ENCODE peak calls at places on chromosomes 3 and 15, in seven cellular contexts. K is lower lobe of right lung, Q is right lobe of liver, C is H1, V is PC-9, R is tibial nerve, X is ascending aorta. O is an unnamed sample.
A peak's percentile ranks its signal among the peaks of the same experiment; 100 is the strongest.

GRCh38 chr15:98647774-98648653 is at the start of gene IGF1R:
- DNase-seq in X (peak; percentile 93), Q (peak; percentile 88), R (peak; percentile 72), V (peak; percentile 76), C (peak; percentile 89), K (peak; percentile 91), O (peak; percentile 89)

GRCh38 chr3:152621006-152621868 is 213.7 kb upstream of the P2RY1 start:
- DNase-seq in R (no peak), C (no peak), V (no peak), K (no peak), X (no peak), Q (no peak), O (no peak)

GRCh38 chr15:37014566-37014965 is 85.8 kb downstream of the MEIS2 start:
- DNase-seq in V (no peak), X (no peak), R (no peak), C (no peak), Q (no peak), K (no peak), O (no peak)

GRCh38 chr3:129487183-129487867 is 41.1 kb upstream of the RHO start:
- DNase-seq in Q (no peak), V (no peak), X (no peak), C (no peak), R (no peak), K (no peak), O (no peak)

GRCh38 chr3:9101286-9101685 is 138.0 kb upstream of the RAD18 start:
- DNase-seq in X (no peak), R (no peak), K (no peak), C (peak; percentile 75), V (no peak), Q (no peak), O (no peak)

GRCh38 chr15:65416845-65417416 is 5.8 kb downstream of the IGDCC4 start:
- DNase-seq in Q (no peak), X (no peak), K (no peak), V (no peak), R (no peak), C (peak; percentile 88), O (no peak)

GRCh38 chr3:149625795-149626194 is 32.0 kb downstream of the WWTR1 start:
- DNase-seq in Q (no peak), R (no peak), C (no peak), V (no peak), X (no peak), K (no peak), O (no peak)

GRCh38 chr3:31733234-31733667 is 200.5 kb downstream of the STT3B start:
- DNase-seq in X (no peak), K (no peak), V (no peak), C (no peak), Q (peak; percentile 57), R (peak; percentile 9), O (peak; percentile 69)

GRCh38 chr3:171776411-171776810 is 33.9 kb downstream of the PLD1 start:
- DNase-seq in V (no peak), X (no peak), K (no peak), Q (no peak), C (no peak), R (no peak), O (no peak)

GRCh38 chr3:65126527-65127440 is 439.0 kb upstream of the ADAMTS9 start:
- DNase-seq in X (no peak), K (no peak), R (no peak), V (no peak), Q (no peak), C (no peak), O (no peak)

GRCh38 chr3:171772427-171773056 is 37.7 kb downstream of the PLD1 start:
- DNase-seq in V (peak; percentile 64), K (no peak), Q (no peak), C (no peak), R (peak; percentile 79), X (peak; percentile 74), O (peak; percentile 46)

GRCh38 chr3:88960019-88960418 is 147.4 kb upstream of the EPHA3 start:
- DNase-seq in Q (no peak), R (no peak), X (no peak), V (no peak), K (no peak), C (no peak), O (no peak)

GRCh38 chr15:31302778-31303433 is 23.7 kb upstream of the KLF13 start:
- DNase-seq in K (no peak), R (no peak), C (peak; percentile 58), Q (no peak), X (peak; percentile 60), V (no peak), O (no peak)

GRCh38 chr3:129016725-129017530 is 15.8 kb downstream of the EFCC1 start:
- DNase-seq in K (peak; percentile 70), R (no peak), C (no peak), Q (no peak), X (no peak), V (no peak), O (no peak)

GRCh38 chr3:50652709-50653108 is 22.0 kb upstream of the DOCK3 start:
- DNase-seq in V (no peak), C (peak; percentile 76), K (no peak), R (no peak), X (no peak), Q (no peak), O (no peak)

GRCh38 chr15:39586387-39587171 is 5.7 kb downstream of the THBS1 start:
- DNase-seq in C (no peak), Q (no peak), X (no peak), R (peak; percentile 48), K (no peak), V (no peak), O (no peak)

GRCh38 chr15:79364571-79365240 is 53.8 kb downstream of the TMED3 start:
- DNase-seq in C (no peak), X (no peak), R (no peak), V (no peak), Q (no peak), K (no peak), O (no peak)
- TF ChIP-seq CTCF in C (peak; percentile 52), X (no peak), R (no peak), V (no peak), Q (no peak), K (no peak), O (no peak)

GRCh38 chr3:195259564-195260285 is 11.2 kb downstream of the XXYLT1 start:
- DNase-seq in C (no peak), K (peak; percentile 92), X (peak; percentile 95), Q (peak; percentile 93), V (peak; percentile 86), R (peak; percentile 86), O (peak; percentile 91)
- H3K4me3 ChIP-seq in C (peak overlapping the region; percentile 55), K (peak overlapping the region; percentile 72), X (peak overlapping the region; percentile 77), Q (peak overlapping the region; percentile 65), V (peak overlapping the region; percentile 70), R (peak overlapping the region; percentile 51), O (peak overlapping the region; percentile 68)

GRCh38 chr3:138354376-138354775 is 6.0 kb downstream of the MRAS start:
- DNase-seq in C (no peak), Q (no peak), V (no peak), X (no peak), K (no peak), R (no peak), O (no peak)
- H3K27ac ChIP-seq in C (no peak overlapping the region), Q (no peak overlapping the region), V (no peak overlapping the region), X (no peak overlapping the region), K (no peak overlapping the region), R (no peak overlapping the region), O (no peak overlapping the region)

DNA sequence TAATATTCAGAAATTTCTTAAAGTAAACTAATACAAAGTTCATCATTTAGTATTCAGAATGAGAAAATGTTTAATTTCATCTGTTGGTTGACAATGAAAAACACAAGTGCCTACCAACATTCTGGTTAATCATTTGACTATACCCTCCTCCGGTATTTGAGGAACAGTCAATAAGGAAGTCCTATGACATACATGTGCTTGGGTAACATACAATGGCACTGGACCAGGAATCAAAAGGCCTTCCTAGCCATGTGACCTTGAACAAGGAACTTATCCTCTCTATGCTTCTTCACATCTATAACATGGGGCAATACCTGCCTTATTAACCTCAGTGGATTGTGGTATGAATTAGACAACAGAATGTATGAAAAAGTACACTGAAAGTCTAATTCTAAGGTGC is 65.8 kb downstream of the ZNF280D start:
- DNase-seq in R (no peak), V (no peak), Q (no peak), X (no peak), K (no peak), C (no peak), O (peak; percentile 12)
- TF ChIP-seq CTCF in R (no peak), V (no peak), Q (no peak), X (no peak), K (no peak), C (no peak), O (no peak)

GRCh38 chr3:36942632-36943248 is 2.1 kb downstream of the TRANK1 start:
- DNase-seq in K (no peak), X (no peak), Q (no peak), V (no peak), R (no peak), C (peak; percentile 34), O (no peak)

GRCh38 chr3:36945326-36945980 is 599 bp upstream of the TRANK1 start:
- DNase-seq in V (no peak), C (no peak), Q (peak; percentile 25), K (no peak), X (no peak), R (no peak), O (no peak)

GRCh38 chr3:36944641-36945270 is at the start of gene TRANK1:
- DNase-seq in X (peak; percentile 83), V (no peak), K (peak; percentile 84), C (peak; percentile 80), R (peak; percentile 74), Q (peak; percentile 73), O (peak; percentile 76)

GRCh38 chr3:36944012-36944640 is 728 bp downstream of the TRANK1 start:
- DNase-seq in C (no peak), K (peak; percentile 72), R (peak; percentile 34), Q (peak; percentile 78), V (no peak), X (peak; percentile 71), O (peak; percentile 68)

DNA sequence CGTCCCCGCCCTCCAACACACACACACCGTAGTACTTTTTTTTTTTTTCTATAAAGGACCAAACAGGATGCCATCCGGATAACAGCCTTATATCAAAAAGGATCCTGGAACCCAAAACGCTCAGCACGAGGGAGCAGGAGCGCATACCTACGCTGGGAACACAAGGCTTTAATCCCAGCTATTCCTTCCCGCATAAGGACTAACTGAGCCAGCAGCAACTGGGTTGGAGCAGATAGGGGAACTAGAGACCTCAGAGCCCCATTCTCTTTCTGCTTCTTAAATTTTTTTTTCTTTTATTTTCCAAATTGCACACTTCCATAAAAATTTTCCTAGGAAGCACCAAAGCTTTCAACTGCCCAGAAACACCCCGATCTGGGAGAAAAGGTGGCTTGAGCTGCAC is 1.3 kb downstream of the TRANK1 start:
- DNase-seq in X (no peak), C (no peak), R (no peak), V (no peak), K (no peak), Q (no peak), O (no peak)
- H3K4me3 ChIP-seq in X (peak overlapping the region; percentile 72), C (peak overlapping the region; percentile 62), R (peak overlapping the region; percentile 44), V (no peak overlapping the region), K (peak overlapping the region; percentile 87), Q (peak overlapping the region; percentile 87), O (peak overlapping the region; percentile 71)

O was measured in pancreas.